ENCODE peak calls at places on chromosomes 11 and 22, in seven cellular contexts. M, Y, C, Q, D, F and J are unnamed samples.

GRCh38 chr11:73143126-73143838 is 1.2 kb upstream of the FCHSD2 start:
- DNase-seq in D (peak; percentile 24), Y (no peak), M (no peak), C (no peak), F (no peak), Q (no peak), J (peak; percentile 69)

GRCh38 chr22:30868663-30869385 is 99.8 kb downstream of the MORC2 start:
- DNase-seq in F (peak; percentile 36), Y (peak; percentile 23), Q (no peak), M (no peak), C (no peak), D (no peak), J (no peak)

GRCh38 chr11:13391217-13391616 is 71.8 kb downstream of the BTBD10 start:
- DNase-seq in M (no peak), D (no peak), F (no peak), Y (no peak), Q (no peak), C (no peak), J (no peak)

GRCh38 chr11:2827792-2828191 is 57.8 kb downstream of the CDKN1C start:
- DNase-seq in Q (no peak), F (no peak), D (no peak), Y (no peak), C (no peak), M (no peak), J (no peak)

GRCh38 chr22:49996192-49996531 is 16.4 kb downstream of the IL17REL start:
- DNase-seq in Y (peak; percentile 29), C (no peak), D (no peak), F (no peak), Q (no peak), M (peak; percentile 54), J (no peak)

GRCh38 chr22:41302016-41302767 is 867 bp downstream of the ZC3H7B start:
- DNase-seq in D (no peak), Y (peak; percentile 61), Q (peak; percentile 69), F (no peak), M (no peak), C (no peak), J (no peak)

GRCh38 chr22:48581821-48582469 is 1245.7 kb downstream of the BRD1 start:
- DNase-seq in F (no peak), M (no peak), Y (no peak), Q (no peak), C (peak; percentile 25), D (no peak), J (no peak)

GRCh38 chr22:38777087-38777671 is 16.8 kb downstream of the DNAL4 start:
- DNase-seq in D (no peak), F (peak; percentile 42), M (no peak), Y (no peak), C (no peak), Q (no peak), J (no peak)

GRCh38 chr11:112999518-112999917 is 38.3 kb downstream of the NCAM1 start:
- DNase-seq in Y (no peak), D (no peak), F (no peak), C (no peak), Q (no peak), M (no peak), J (no peak)

GRCh38 chr11:116513894-116514293 is 258.9 kb downstream of the BUD13 start:
- DNase-seq in Q (peak; percentile 89), D (peak; percentile 48), M (no peak), C (peak; percentile 54), F (peak; percentile 64), Y (no peak), J (no peak)

GRCh38 chr11:131796541-131796940 is 426.1 kb downstream of the NTM start:
- DNase-seq in F (no peak), M (no peak), D (no peak), C (no peak), Q (no peak), Y (no peak), J (no peak)

GRCh38 chr11:9657531-9657930 is 6.3 kb upstream of the SWAP70 start:
- DNase-seq in Q (no peak), F (no peak), M (no peak), D (no peak), C (no peak), Y (no peak), J (no peak)

GRCh38 chr22:38318792-38319773 is 1.9 kb upstream of the CSNK1E start:
- DNase-seq in F (no peak), D (no peak), Q (no peak), M (no peak), Y (peak; percentile 37), C (no peak), J (no peak)

GRCh38 chr22:30876925-30877553 is 91.5 kb downstream of the MORC2 start:
- DNase-seq in F (peak; percentile 27), C (no peak), D (no peak), Y (peak; percentile 68), Q (no peak), M (no peak), J (no peak)

GRCh38 chr11:17423533-17424310 is 35.3 kb upstream of the KCNJ11 start:
- DNase-seq in C (peak; percentile 29), D (peak; percentile 63), F (no peak), M (peak; percentile 62), Q (no peak), Y (no peak), J (no peak)

GRCh38 chr22:20063271-20064139 is 16.5 kb upstream of the DGCR8 start:
- DNase-seq in M (no peak), F (no peak), C (no peak), Y (no peak), D (no peak), Q (no peak), J (no peak)

GRCh38 chr22:20064140-20064480 is 15.9 kb upstream of the DGCR8 start:
- DNase-seq in C (no peak), Y (no peak), M (no peak), F (no peak), Q (no peak), D (no peak), J (no peak)

GRCh38 chr22:20062766-20063083 is 17.3 kb upstream of the DGCR8 start:
- DNase-seq in Q (no peak), Y (no peak), D (no peak), C (no peak), M (no peak), F (no peak), J (no peak)

GRCh38 chr22:20065896-20066616 is 14.0 kb upstream of the DGCR8 start:
- DNase-seq in C (no peak), F (no peak), D (no peak), M (no peak), Y (no peak), Q (no peak), J (no peak)

DNA sequence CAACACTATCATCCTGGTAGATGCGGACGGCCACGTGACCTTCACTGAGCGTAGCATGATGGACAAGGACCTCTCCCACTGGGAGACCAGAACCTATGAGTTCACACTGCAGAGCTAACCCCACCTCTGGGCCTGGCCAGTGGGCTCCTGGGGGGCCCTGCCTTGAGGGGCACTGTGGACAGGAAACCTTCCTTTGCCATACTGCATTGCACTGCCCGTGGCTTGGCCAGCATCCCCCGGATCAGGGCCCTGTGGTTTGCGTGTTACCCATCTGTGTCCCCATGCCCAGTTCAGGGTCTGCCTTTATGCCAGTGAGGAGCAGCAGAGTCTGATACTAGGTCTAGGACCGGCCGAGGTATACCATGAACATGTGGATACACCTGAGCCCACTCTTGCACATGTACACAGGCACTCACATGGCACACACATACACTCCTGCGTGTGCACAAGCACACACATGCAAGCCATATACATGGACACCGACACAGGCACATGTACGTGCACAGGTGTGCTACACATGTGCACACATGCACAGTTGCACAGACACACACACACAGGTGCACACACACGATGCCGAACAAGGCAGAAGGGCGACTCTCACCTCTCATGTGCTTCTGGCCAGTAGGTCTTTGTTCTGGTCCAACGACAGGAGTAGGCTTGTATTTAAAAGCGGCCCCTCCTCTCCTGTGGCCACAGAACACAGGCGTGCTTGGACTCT is 15.3 kb upstream of the DGCR8 start:
- DNase-seq in Q (no peak), D (no peak), M (no peak), F (no peak), Y (no peak), C (no peak), J (no peak)
- TF ChIP-seq POLR2A in Q (no peak), D (no peak), M (no peak), F (no peak), Y (no peak), C (no peak), J (no peak)

GRCh38 chr11:1151366-1152315 is 6.1 kb upstream of the MUC5AC start:
- DNase-seq in F (peak; percentile 39), Q (no peak), C (peak; percentile 76), D (no peak), M (no peak), Y (peak; percentile 16), J (no peak)

GRCh38 chr11:1153951-1154487 is 3.7 kb upstream of the MUC5AC start:
- DNase-seq in C (peak; percentile 99), Y (peak; percentile 36), F (peak; percentile 48), Q (no peak), D (peak; percentile 24), M (peak; percentile 84), J (no peak)

GRCh38 chr11:1150769-1151365 is 6.9 kb upstream of the MUC5AC start:
- DNase-seq in C (peak; percentile 93), Y (peak; percentile 8), M (peak; percentile 60), D (no peak), Q (no peak), F (peak; percentile 43), J (peak; percentile 83)

GRCh38 chr11:1153105-1153950 is 4.4 kb upstream of the MUC5AC start:
- DNase-seq in C (peak; percentile 88), F (peak; percentile 40), Y (peak; percentile 28), M (no peak), Q (no peak), D (no peak), J (peak; percentile 83)

GRCh38 chr11:1152316-1153104 is 5.2 kb upstream of the MUC5AC start:
- DNase-seq in Y (peak; percentile 28), Q (no peak), M (peak; percentile 72), F (peak; percentile 42), C (peak; percentile 88), D (no peak), J (no peak)
- TF ChIP-seq POLR2A in Y (no peak), Q (no peak), M (no peak), F (no peak), C (no peak), D (no peak), J (no peak)

DNA sequence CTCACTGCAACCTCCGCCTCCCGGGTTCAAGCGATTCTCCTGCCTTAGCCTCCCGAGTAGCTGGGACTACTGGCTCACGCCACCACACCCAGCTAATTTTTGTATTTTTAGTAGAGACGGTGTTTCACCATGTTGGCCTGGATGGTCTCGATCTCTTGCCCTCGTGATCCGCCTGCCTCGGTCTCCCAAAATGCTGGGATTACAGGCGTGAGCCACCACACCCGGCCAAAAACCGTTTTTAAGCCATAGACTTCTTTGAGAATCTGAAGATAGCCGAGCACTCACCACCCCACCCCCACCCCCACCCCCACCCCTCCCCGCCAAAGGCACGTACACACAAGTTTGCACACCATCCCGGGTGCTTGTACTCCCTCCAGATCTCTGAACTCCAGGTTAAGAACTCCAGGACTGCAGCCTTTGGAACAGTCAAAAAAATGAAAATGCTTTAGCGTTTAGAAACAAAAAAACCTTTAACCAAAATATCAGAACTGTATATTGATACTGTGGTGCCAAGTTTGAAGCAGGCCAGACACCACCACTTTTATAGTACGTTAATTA is 1.5 kb downstream of the CRKL start:
- DNase-seq in Y (no peak), C (no peak), D (no peak), F (peak; percentile 66), M (no peak), Q (no peak), J (no peak)
- TF ChIP-seq POLR2A in Y (no peak), C (no peak), D (no peak), F (no peak), M (no peak), Q (no peak), J (no peak)

GRCh38 chr11:95228081-95228859 is 2.7 kb downstream of the SESN3 start:
- DNase-seq in F (no peak), C (no peak), M (no peak), Q (no peak), D (no peak), Y (no peak), J (no peak)
- TF ChIP-seq POLR2A in F (no peak), C (no peak), M (no peak), Q (no peak), D (no peak), Y (no peak), J (no peak)

GRCh38 chr11:121634273-121634672 is 181.5 kb upstream of the SORL1-AS1 start:
- DNase-seq in M (no peak), D (no peak), F (no peak), Y (no peak), Q (no peak), C (no peak), J (no peak)
- TF ChIP-seq POLR2A in M (no peak), D (no peak), F (no peak), Y (no peak), Q (no peak), C (no peak), J (no peak)